ENCODE peak calls at places on chromosomes 12 and 14, in eight cellular contexts. One of them, this sample, is unnamed.

GRCh38 chr12:21527451-21528180 is 1.5 kb downstream of the SPX start:
- DNase-seq in GM12878: peak
- DNase-seq in mammary epithelial cell: peak
- DNase-seq in OCI-LY7: peak
- DNase-seq in GM23248: peak
- DNase-seq in mesenchymal stem cell: peak
- DNase-seq in mesendoderm: peak
- DNase-seq in IMR-90: peak
- DNase-seq in this sample: peak

GRCh38 chr12:49902399-49903350 is 1.0 kb downstream of the FAIM2 start:
- DNase-seq in GM12878: no peak
- DNase-seq in mammary epithelial cell: no peak
- DNase-seq in OCI-LY7: no peak
- DNase-seq in GM23248: no peak
- DNase-seq in mesenchymal stem cell: no peak
- DNase-seq in mesendoderm: peak
- DNase-seq in IMR-90: no peak
- DNase-seq in this sample: no peak

GRCh38 chr14:79415726-79416125 is 795.6 kb downstream of the DIO2 start:
- DNase-seq in GM12878: no peak
- DNase-seq in mammary epithelial cell: no peak
- DNase-seq in OCI-LY7: no peak
- DNase-seq in GM23248: no peak
- DNase-seq in mesenchymal stem cell: no peak
- DNase-seq in mesendoderm: no peak
- DNase-seq in IMR-90: peak
- DNase-seq in this sample: no peak

GRCh38 chr14:53547593-53547992 is 394.5 kb upstream of the DDHD1 start:
- DNase-seq in GM12878: no peak
- DNase-seq in mammary epithelial cell: no peak
- DNase-seq in OCI-LY7: no peak
- DNase-seq in GM23248: no peak
- DNase-seq in mesenchymal stem cell: no peak
- DNase-seq in mesendoderm: no peak
- DNase-seq in IMR-90: no peak
- DNase-seq in this sample: no peak

GRCh38 chr14:52950898-52951729 is at the start of gene FERMT2:
- DNase-seq in GM12878: no peak
- DNase-seq in mammary epithelial cell: peak
- DNase-seq in OCI-LY7: no peak
- DNase-seq in GM23248: peak
- DNase-seq in mesenchymal stem cell: peak
- DNase-seq in mesendoderm: peak
- DNase-seq in IMR-90: peak
- DNase-seq in this sample: peak

GRCh38 chr12:88063375-88063774 is 34.2 kb upstream of the C12orf50 start:
- DNase-seq in GM12878: no peak
- DNase-seq in mammary epithelial cell: peak
- DNase-seq in OCI-LY7: no peak
- DNase-seq in GM23248: no peak
- DNase-seq in mesenchymal stem cell: peak
- DNase-seq in mesendoderm: no peak
- DNase-seq in IMR-90: peak
- DNase-seq in this sample: no peak

GRCh38 chr14:58430156-58430555 is 2.6 kb downstream of the KIAA0586 start:
- DNase-seq in GM12878: no peak
- DNase-seq in mammary epithelial cell: peak
- DNase-seq in OCI-LY7: peak
- DNase-seq in GM23248: peak
- DNase-seq in mesenchymal stem cell: peak
- DNase-seq in mesendoderm: no peak
- DNase-seq in IMR-90: peak
- DNase-seq in this sample: no peak

GRCh38 chr14:39884091-39884490 is 451.9 kb upstream of the FBXO33 start:
- DNase-seq in GM12878: no peak
- DNase-seq in mammary epithelial cell: no peak
- DNase-seq in OCI-LY7: no peak
- DNase-seq in GM23248: no peak
- DNase-seq in mesenchymal stem cell: no peak
- DNase-seq in mesendoderm: no peak
- DNase-seq in IMR-90: no peak
- DNase-seq in this sample: no peak

GRCh38 chr14:91311284-91311662 is 66.8 kb upstream of the GPR68 start:
- DNase-seq in GM12878: no peak
- DNase-seq in mammary epithelial cell: no peak
- DNase-seq in OCI-LY7: peak
- DNase-seq in GM23248: no peak
- DNase-seq in mesenchymal stem cell: no peak
- DNase-seq in mesendoderm: no peak
- DNase-seq in IMR-90: no peak
- DNase-seq in this sample: no peak

GRCh38 chr12:69994593-69995222 is 169.7 kb downstream of the MYRFL start:
- DNase-seq in GM12878: no peak
- DNase-seq in mammary epithelial cell: no peak
- DNase-seq in OCI-LY7: no peak
- DNase-seq in GM23248: no peak
- DNase-seq in mesenchymal stem cell: peak
- DNase-seq in mesendoderm: no peak
- DNase-seq in IMR-90: no peak
- DNase-seq in this sample: no peak

GRCh38 chr14:91425720-91426032 is 8.1 kb upstream of the CCDC88C start:
- DNase-seq in GM12878: no peak
- DNase-seq in mammary epithelial cell: no peak
- DNase-seq in OCI-LY7: peak
- DNase-seq in GM23248: no peak
- DNase-seq in mesenchymal stem cell: no peak
- DNase-seq in mesendoderm: no peak
- DNase-seq in IMR-90: no peak
- DNase-seq in this sample: no peak

GRCh38 chr14:35883677-35884293 is 57.6 kb downstream of the BRMS1L start:
- DNase-seq in GM12878: no peak
- DNase-seq in mammary epithelial cell: no peak
- DNase-seq in OCI-LY7: peak
- DNase-seq in GM23248: peak
- DNase-seq in mesenchymal stem cell: peak
- DNase-seq in mesendoderm: peak
- DNase-seq in IMR-90: peak
- DNase-seq in this sample: no peak

GRCh38 chr12:873954-874353 is 75.5 kb downstream of the RAD52 start:
- DNase-seq in GM12878: no peak
- DNase-seq in mammary epithelial cell: peak
- DNase-seq in OCI-LY7: no peak
- DNase-seq in GM23248: no peak
- DNase-seq in mesenchymal stem cell: peak
- DNase-seq in mesendoderm: no peak
- DNase-seq in IMR-90: no peak
- DNase-seq in this sample: no peak

GRCh38 chr14:80762829-80763228 is 178.7 kb downstream of the CEP128 start:
- DNase-seq in GM12878: no peak
- DNase-seq in mammary epithelial cell: peak
- DNase-seq in OCI-LY7: no peak
- DNase-seq in GM23248: peak
- DNase-seq in mesenchymal stem cell: no peak
- DNase-seq in mesendoderm: no peak
- DNase-seq in IMR-90: peak
- DNase-seq in this sample: no peak

GRCh38 chr12:88855301-88855700 is 275.0 kb upstream of the KITLG start:
- DNase-seq in GM12878: no peak
- DNase-seq in mammary epithelial cell: no peak
- DNase-seq in OCI-LY7: no peak
- DNase-seq in GM23248: no peak
- DNase-seq in mesenchymal stem cell: no peak
- DNase-seq in mesendoderm: no peak
- DNase-seq in IMR-90: no peak
- DNase-seq in this sample: no peak

GRCh38 chr12:76158518-76159321 is 74.2 kb upstream of the NAP1L1 start:
- DNase-seq in GM12878: peak
- DNase-seq in mammary epithelial cell: peak
- DNase-seq in OCI-LY7: peak
- DNase-seq in GM23248: peak
- DNase-seq in mesenchymal stem cell: peak
- DNase-seq in mesendoderm: peak
- DNase-seq in IMR-90: peak
- DNase-seq in this sample: peak

GRCh38 chr14:60221441-60221840 is 27.6 kb upstream of the PPM1A start:
- DNase-seq in GM12878: no peak
- DNase-seq in mammary epithelial cell: no peak
- DNase-seq in OCI-LY7: no peak
- DNase-seq in GM23248: no peak
- DNase-seq in mesenchymal stem cell: no peak
- DNase-seq in mesendoderm: no peak
- DNase-seq in IMR-90: no peak
- DNase-seq in this sample: no peak

GRCh38 chr12:121241203-121241970 is 31.5 kb downstream of the P2RX4 start:
- DNase-seq in GM12878: no peak
- DNase-seq in mammary epithelial cell: no peak
- DNase-seq in OCI-LY7: no peak
- DNase-seq in GM23248: no peak
- DNase-seq in mesenchymal stem cell: no peak
- DNase-seq in mesendoderm: no peak
- DNase-seq in IMR-90: no peak
- DNase-seq in this sample: no peak

GRCh38 chr12:57844725-57845477 is 1.6 kb downstream of the CTDSP2 start:
- DNase-seq in GM12878: no peak
- DNase-seq in mammary epithelial cell: peak
- DNase-seq in OCI-LY7: peak
- DNase-seq in GM23248: peak
- DNase-seq in mesenchymal stem cell: peak
- DNase-seq in mesendoderm: peak
- DNase-seq in IMR-90: peak
- DNase-seq in this sample: peak

GRCh38 chr12:92827836-92828431 is 101.2 kb downstream of the EEA1 start:
- DNase-seq in GM12878: peak
- DNase-seq in mammary epithelial cell: peak
- DNase-seq in OCI-LY7: peak
- DNase-seq in GM23248: peak
- DNase-seq in mesenchymal stem cell: peak
- DNase-seq in mesendoderm: peak
- DNase-seq in IMR-90: peak
- DNase-seq in this sample: peak

DNA sequence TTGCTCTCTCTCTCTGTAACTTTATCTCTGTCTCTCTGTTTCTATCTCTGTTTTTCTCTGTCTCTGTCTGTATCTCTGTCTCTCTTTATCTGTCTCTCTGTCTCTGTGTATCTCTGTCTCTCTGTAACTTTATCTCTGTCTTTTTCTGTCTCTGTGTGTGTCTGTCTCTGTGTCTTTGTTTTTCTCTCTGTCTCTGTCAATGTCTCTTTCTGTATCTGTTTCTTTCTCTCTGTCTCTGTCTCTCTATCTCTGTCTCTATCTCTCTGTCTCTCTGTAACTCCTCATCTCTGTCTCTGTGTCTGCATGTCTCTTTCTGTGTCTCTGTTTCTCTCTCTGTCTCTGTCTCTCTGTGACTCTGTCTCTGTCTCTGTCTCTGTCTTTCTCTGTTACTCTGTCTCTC is 51.7 kb downstream of the TMEM121 start:
- DNase-seq in GM12878: no peak
- DNase-seq in mammary epithelial cell: no peak
- DNase-seq in OCI-LY7: no peak
- DNase-seq in GM23248: no peak
- DNase-seq in mesenchymal stem cell: no peak
- DNase-seq in mesendoderm: no peak
- DNase-seq in IMR-90: no peak
- DNase-seq in this sample: no peak
- H3K4me2 ChIP-seq in GM12878: no peak
- H3K4me2 ChIP-seq in mammary epithelial cell: no peak
- H3K4me2 ChIP-seq in OCI-LY7: peak
- H3K4me2 ChIP-seq in GM23248: no peak
- H3K4me2 ChIP-seq in mesenchymal stem cell: no peak
- H3K4me2 ChIP-seq in mesendoderm: no peak
- H3K4me2 ChIP-seq in IMR-90: no peak
- H3K4me2 ChIP-seq in this sample: no peak

DNA sequence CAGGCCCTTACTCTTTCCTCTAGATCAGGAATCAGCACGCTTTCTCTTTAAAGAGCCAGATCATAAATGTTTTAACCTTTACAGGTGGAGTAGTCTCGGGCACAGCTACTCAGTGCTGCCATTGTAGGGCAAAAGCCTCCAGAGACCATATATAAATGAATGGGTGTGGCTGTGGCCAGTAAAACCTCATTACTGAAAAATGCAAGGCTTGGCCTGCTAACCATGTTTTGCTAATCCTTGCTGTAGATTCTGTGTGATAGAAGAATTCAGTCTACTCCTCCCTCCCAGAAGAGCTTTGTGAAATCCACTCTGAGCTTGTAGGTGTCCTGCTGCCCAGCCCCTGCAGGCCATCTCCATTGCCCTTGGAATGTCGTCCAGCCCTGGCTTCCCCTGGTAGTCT is 58.1 kb downstream of the HSP90AA1 start:
- DNase-seq in GM12878: no peak
- DNase-seq in mammary epithelial cell: peak
- DNase-seq in OCI-LY7: no peak
- DNase-seq in GM23248: peak
- DNase-seq in mesenchymal stem cell: peak
- DNase-seq in mesendoderm: peak
- DNase-seq in IMR-90: peak
- DNase-seq in this sample: peak
- H3K27ac ChIP-seq in GM12878: no peak
- H3K27ac ChIP-seq in mammary epithelial cell: peak
- H3K27ac ChIP-seq in OCI-LY7: no peak
- H3K27ac ChIP-seq in GM23248: peak
- H3K27ac ChIP-seq in mesenchymal stem cell: peak
- H3K27ac ChIP-seq in mesendoderm: no peak
- H3K27ac ChIP-seq in IMR-90: peak
- H3K27ac ChIP-seq in this sample: peak

DNA sequence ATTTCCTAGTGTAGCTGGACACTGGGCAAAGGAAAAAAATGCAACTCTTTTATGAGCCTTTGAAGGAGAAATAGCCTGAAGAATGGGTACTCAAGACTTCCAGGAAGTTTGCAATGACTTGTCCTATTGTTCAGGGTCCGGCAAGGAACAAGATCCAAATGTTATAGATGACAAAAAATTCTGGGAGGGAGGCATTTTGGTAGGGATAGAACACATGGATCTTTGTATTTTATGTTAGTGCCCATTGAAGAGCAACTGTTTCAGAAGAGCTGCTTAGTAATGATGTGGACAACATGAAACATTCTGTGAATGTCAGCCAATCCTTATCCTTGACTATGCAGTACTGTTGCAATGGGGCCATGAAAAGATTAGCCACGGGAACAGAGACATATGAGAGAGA is 138.0 kb downstream of the MGAT4C start:
- DNase-seq in GM12878: no peak
- DNase-seq in mammary epithelial cell: no peak
- DNase-seq in OCI-LY7: no peak
- DNase-seq in GM23248: no peak
- DNase-seq in mesenchymal stem cell: no peak
- DNase-seq in mesendoderm: no peak
- DNase-seq in IMR-90: no peak
- DNase-seq in this sample: no peak
- H3K4me2 ChIP-seq in GM12878: no peak
- H3K4me2 ChIP-seq in mammary epithelial cell: no peak
- H3K4me2 ChIP-seq in OCI-LY7: no peak
- H3K4me2 ChIP-seq in GM23248: no peak
- H3K4me2 ChIP-seq in mesenchymal stem cell: no peak
- H3K4me2 ChIP-seq in mesendoderm: no peak
- H3K4me2 ChIP-seq in IMR-90: no peak
- H3K4me2 ChIP-seq in this sample: no peak

DNA sequence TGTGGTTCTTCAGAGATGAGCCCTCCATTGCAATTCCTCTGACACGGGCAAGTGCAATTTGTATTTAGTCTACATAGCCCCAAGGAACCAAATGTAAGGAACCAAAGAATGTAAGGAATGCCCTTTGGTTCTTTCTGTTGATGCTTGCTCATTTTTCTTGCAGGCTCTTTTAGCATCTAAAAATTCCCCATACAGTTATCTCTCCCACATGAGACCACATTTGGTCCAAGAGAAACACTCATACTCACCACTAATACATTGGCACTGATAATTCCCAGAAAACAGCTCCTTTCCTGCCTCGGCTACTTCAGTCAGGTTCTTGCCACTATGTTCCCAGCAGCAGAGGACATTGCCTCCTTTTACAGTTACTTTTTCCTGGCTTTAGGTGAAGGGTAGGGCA is 332.6 kb downstream of the AEBP2 start:
- DNase-seq in GM12878: no peak
- DNase-seq in mammary epithelial cell: no peak
- DNase-seq in OCI-LY7: no peak
- DNase-seq in GM23248: peak
- DNase-seq in mesenchymal stem cell: peak
- DNase-seq in mesendoderm: peak
- DNase-seq in IMR-90: peak
- DNase-seq in this sample: no peak
- H3K27ac ChIP-seq in GM12878: no peak
- H3K27ac ChIP-seq in mammary epithelial cell: no peak
- H3K27ac ChIP-seq in OCI-LY7: no peak
- H3K27ac ChIP-seq in GM23248: peak
- H3K27ac ChIP-seq in mesenchymal stem cell: peak
- H3K27ac ChIP-seq in mesendoderm: no peak
- H3K27ac ChIP-seq in IMR-90: peak
- H3K27ac ChIP-seq in this sample: no peak

This sample was measured in PC-9.